ENCODE peak calls at places on chromosomes 16 and 17, in four cellular contexts. E is fibroblast of lung, F is stomach, V is body of pancreas. N is an unnamed sample.

GRCh38 chr17:9470171-9470570 is 105.4 kb downstream of the STX8 start:
- DNase-seq in V (no peak), F (no peak), E (peak), N (no peak)

GRCh38 chr16:81956213-81956948 is 54.9 kb downstream of the SDR42E1 start:
- DNase-seq in F (no peak), V (no peak), E (no peak), N (no peak)

GRCh38 chr17:6523330-6523729 is 33.0 kb downstream of the PITPNM3 start:
- DNase-seq in E (peak), F (no peak), V (peak), N (peak)

GRCh38 chr16:30054959-30055553 is 10.5 kb upstream of the ALDOA start:
- DNase-seq in F (peak), V (peak), E (no peak), N (no peak)

GRCh38 chr17:60392845-60393702 is 1.1 kb upstream of the USP32 start:
- DNase-seq in V (peak), E (peak), F (peak), N (peak)

GRCh38 chr16:52709286-52709685 is 162.3 kb upstream of the TOX3 start:
- DNase-seq in E (no peak), F (no peak), V (no peak), N (no peak)

GRCh38 chr16:56286819-56287218 is 95.5 kb downstream of the GNAO1 start:
- DNase-seq in F (no peak), E (peak), V (no peak), N (no peak)

GRCh38 chr16:15518412-15519351 is 84.3 kb downstream of the BMERB1 start:
- DNase-seq in F (no peak), V (peak), E (peak), N (peak)

GRCh38 chr16:81996664-81997529 is 14.4 kb downstream of the SDR42E1 start:
- DNase-seq in F (no peak), V (no peak), E (peak), N (no peak)

GRCh38 chr17:75684924-75685323 is 17.8 kb downstream of the SAP30BP start:
- DNase-seq in E (peak), F (peak), V (peak), N (no peak)

GRCh38 chr16:56111100-56111499 is 80.2 kb upstream of the GNAO1 start:
- DNase-seq in E (no peak), V (no peak), F (no peak), N (no peak)

GRCh38 chr17:43085489-43085888 is 39.7 kb downstream of the BRCA1 start:
- DNase-seq in E (peak), F (no peak), V (no peak), N (no peak)

GRCh38 chr16:19170043-19170655 is 2.1 kb downstream of the SYT17 start:
- DNase-seq in F (no peak), V (no peak), E (no peak), N (no peak)

GRCh38 chr17:67335245-67335835 is 31.0 kb downstream of the PSMD12 start:
- DNase-seq in F (no peak), V (no peak), E (peak), N (no peak)

GRCh38 chr17:67377727-67378443 is 804 bp downstream of the PITPNC1 start:
- DNase-seq in E (peak), F (peak), V (peak), N (peak)

GRCh38 chr17:34979153-34979552 is 1.2 kb upstream of the LIG3 start:
- DNase-seq in V (no peak), F (no peak), E (no peak), N (no peak)

GRCh38 chr17:45143767-45144198 is 4.5 kb upstream of the HEXIM1 start:
- DNase-seq in E (peak), F (peak), V (peak), N (peak)

GRCh38 chr17:50274142-50274944 is at the start of gene TMEM92:
- DNase-seq in V (peak), F (peak), E (no peak), N (no peak)

GRCh38 chr17:66142428-66142827 is 49.5 kb downstream of the CEP112 start:
- DNase-seq in E (no peak), F (no peak), V (no peak), N (no peak)

GRCh38 chr17:73228748-73229236 is 32.9 kb downstream of the CPSF4L start:
- DNase-seq in F (peak), V (peak), E (peak), N (peak)

GRCh38 chr16:924806-925205 is 46.0 kb downstream of the LMF1 start:
- DNase-seq in V (no peak), E (no peak), F (no peak), N (no peak)

GRCh38 chr17:61504697-61505096 is 52.5 kb downstream of the TBX4 start:
- DNase-seq in E (peak), V (no peak), F (no peak), N (no peak)

GRCh38 chr16:15509593-15510520 is 75.5 kb downstream of the BMERB1 start:
- DNase-seq in E (peak), V (no peak), F (no peak), N (no peak)

GRCh38 chr16:67240506-67240905 is 6.8 kb downstream of the FHOD1 start:
- DNase-seq in V (no peak), E (peak), F (no peak), N (no peak)

GRCh38 chr17:74452027-74452840 is 14.2 kb upstream of the CD300A start:
- DNase-seq in F (no peak), V (no peak), E (no peak), N (peak)

GRCh38 chr17:6514371-6514770 is 42.0 kb downstream of the PITPNM3 start:
- DNase-seq in F (no peak), V (no peak), E (no peak), N (no peak)

GRCh38 chr16:86052115-86052670 is 153.2 kb downstream of the IRF8 start:
- DNase-seq in F (no peak), E (no peak), V (no peak), N (no peak)

GRCh38 chr16:31223044-31223443 is 6.1 kb upstream of the PYDC1 start:
- DNase-seq in E (no peak), V (no peak), F (no peak), N (no peak)

GRCh38 chr17:48997827-48998556 is 807 bp downstream of the IGF2BP1 start:
- DNase-seq in F (no peak), E (peak), V (no peak), N (no peak)

GRCh38 chr17:1480747-1481465 is 11.6 kb downstream of the MYO1C start:
- DNase-seq in E (peak), F (no peak), V (no peak), N (no peak)

GRCh38 chr17:76940293-76940692 is 72.1 kb downstream of the MGAT5B start:
- DNase-seq in E (no peak), V (no peak), F (no peak), N (no peak)

GRCh38 chr17:61355475-61355874 is 44.2 kb upstream of the TBX2 start:
- DNase-seq in F (no peak), E (no peak), V (no peak), N (no peak)

GRCh38 chr17:69059458-69060205 is 1.1 kb downstream of the ABCA9 start:
- DNase-seq in V (no peak), F (no peak), E (no peak), N (no peak)

GRCh38 chr16:64579712-64580111 is 542.2 kb downstream of the CDH11 start:
- DNase-seq in V (no peak), E (no peak), F (no peak), N (no peak)

GRCh38 chr16:64585367-64585766 is 536.5 kb downstream of the CDH11 start:
- DNase-seq in V (no peak), F (no peak), E (no peak), N (no peak)

DNA sequence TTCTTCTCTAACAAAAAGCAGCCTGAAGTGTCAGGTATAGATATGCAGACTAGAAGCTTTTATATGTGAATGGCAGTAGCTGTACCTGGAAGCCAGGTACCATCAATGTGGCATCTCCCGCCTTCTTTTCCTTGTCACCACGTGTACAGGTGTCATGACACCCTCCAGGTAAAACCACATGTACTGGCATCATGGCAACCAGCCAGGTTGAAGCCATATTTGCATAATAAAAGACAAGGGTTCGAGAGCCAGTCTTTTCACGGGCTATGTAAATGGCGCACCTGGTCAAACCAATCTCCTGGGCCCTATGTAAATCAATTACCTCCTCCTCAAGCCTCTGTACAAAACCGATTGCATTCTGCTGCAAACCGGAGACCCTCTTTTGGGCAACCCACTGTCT is 541.3 kb downstream of the CDH11 start:
- DNase-seq in F (no peak), E (no peak), V (no peak), N (no peak)
- H3K27ac ChIP-seq in F (no peak), E (no peak), V (no peak), N (no peak)

DNA sequence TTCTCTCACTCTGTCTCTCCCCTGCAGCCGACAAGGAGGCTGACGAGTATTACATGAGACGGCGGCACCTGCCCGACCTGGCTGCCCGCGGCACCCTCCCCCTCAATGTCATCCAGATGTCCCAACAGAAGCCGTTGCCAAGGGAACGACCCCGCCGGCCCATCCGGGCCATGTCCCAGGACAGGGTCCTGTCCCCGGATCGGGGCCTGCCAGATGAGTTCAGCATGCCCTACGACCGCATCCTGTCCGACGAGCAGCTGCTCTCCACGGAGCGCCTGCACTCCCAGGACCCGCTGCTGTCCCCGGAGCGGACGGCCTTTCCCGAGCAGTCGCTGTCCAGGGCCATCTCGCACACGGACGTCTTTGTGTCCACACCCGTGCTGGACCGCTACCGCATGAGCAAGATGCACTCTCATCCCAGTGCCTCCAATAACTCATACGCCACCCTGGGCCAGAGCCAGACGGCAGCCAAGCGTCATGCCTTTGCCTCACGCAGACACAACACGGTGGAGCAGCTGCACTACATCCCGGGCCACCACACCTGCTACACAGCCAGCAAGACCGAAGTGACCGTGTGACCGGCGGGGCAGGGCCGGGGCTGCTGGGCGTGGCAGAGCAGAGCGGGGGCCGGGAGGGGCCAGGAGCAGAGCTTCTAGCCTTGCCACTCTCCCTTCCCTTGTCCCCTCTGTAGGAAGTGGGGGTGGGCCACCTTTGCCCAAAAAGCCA is 40.4 kb upstream of the DNAH9 start:
- DNase-seq in E (no peak), F (no peak), V (no peak), N (no peak)
- H3K27ac ChIP-seq in E (no peak), F (no peak), V (no peak), N (no peak)

DNA sequence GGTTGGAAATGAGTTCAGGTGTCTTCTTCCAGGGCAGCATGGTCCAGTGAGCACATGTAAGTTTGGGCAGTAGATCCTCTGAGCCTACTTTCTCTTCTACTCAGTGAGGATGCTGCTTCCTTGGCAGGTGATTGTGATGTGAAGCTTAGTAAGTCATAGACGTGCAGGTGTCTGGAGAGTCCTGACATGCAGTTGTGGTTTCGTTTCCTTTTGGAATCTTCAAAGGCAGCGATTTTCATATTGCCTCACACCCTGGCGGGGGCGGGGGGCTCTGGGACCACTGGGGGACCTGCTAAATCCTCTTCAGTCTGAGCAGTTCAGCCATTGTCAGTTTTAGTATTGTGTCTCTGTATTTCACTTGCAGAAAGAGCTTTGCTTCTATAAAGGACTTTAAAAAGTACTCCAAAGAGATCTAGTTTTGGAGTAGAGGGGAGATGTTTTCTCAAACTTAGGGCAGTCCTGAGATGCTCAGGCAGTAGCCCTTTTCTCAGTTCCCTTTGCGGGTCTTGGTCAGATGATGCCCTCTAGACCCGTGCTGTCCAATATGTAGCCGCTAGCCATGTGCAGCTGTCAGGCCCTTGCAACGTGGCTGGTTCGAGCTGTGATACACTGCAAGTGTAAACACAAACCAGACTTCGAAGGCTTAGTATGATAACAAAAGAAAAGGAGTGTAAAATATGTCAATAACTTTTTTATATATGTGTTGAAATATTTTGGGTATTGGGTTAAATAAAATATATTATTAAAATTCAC is 4.0 kb upstream of the CDK5R1 start:
- DNase-seq in V (no peak), F (no peak), E (no peak), N (no peak)
- H3K27ac ChIP-seq in V (peak), F (peak), E (no peak), N (peak)

GRCh38 chr16:68287276-68288251 is 23.2 kb downstream of the SLC7A6OS start:
- DNase-seq in V (peak), E (peak), F (no peak), N (peak)
- H3K27ac ChIP-seq in V (no peak), E (peak), F (peak), N (peak)

DNA sequence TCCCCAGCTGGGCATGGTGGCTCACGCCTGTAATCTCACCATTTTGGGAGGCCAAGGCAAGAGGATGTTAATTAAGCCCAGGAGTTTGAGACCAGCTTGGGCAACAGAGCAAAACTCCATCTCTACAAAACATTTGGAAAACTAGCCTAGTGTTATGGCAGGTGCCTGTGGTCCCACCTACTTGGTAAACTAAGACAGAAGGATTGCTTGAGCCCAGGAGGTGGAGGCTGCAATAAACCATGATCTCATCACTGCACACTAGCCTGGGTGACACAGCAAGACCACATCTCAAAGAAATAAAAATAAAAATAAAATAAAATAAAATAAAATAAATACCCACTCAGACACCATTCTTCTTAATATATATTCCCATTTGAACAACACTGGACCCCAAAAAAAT is 32.0 kb downstream of the EMP2 start:
- DNase-seq in V (no peak), E (no peak), F (no peak), N (no peak)
- H3K27ac ChIP-seq in V (no peak), E (no peak), F (no peak), N (no peak)

GRCh38 chr17:339193-340061 is 13.2 kb downstream of the RPH3AL start:
- DNase-seq in E (no peak), V (peak), F (peak), N (no peak)
- H3K27ac ChIP-seq in E (no peak), V (peak), F (peak), N (peak)